ENCODE peak calls at places on chromosomes 7 and 10, in four cellular contexts. Z, W, X and O are unnamed samples. For H3K27me3 and H3K4me1, the result is how much of the 10 kb centered on the place peaks cover.

GRCh38 chr7:41328544-41328943 is 374.3 kb downstream of the INHBA start:
- DNase-seq in Z (peak), X (no peak), W (peak), O (no peak)

GRCh38 chr7:139699640-139700504 is 77.9 kb downstream of the HIPK2 start:
- DNase-seq in X (no peak), Z (no peak), W (no peak), O (no peak)

GRCh38 chr7:47400741-47401206 is 181.1 kb downstream of the TNS3 start:
- DNase-seq in Z (no peak), W (no peak), X (no peak), O (no peak)

GRCh38 chr10:79610601-79611191 is at the start of gene SFTPA1:
- DNase-seq in X (no peak), W (no peak), Z (no peak), O (no peak)

GRCh38 chr10:66836057-66836456 is 89.8 kb upstream of the LRRTM3 start:
- DNase-seq in W (peak), Z (peak), X (no peak), O (no peak)

GRCh38 chr10:53664620-53665019 is 892.0 kb upstream of the MBL2 start:
- DNase-seq in W (no peak), Z (peak), X (no peak), O (no peak)

GRCh38 chr10:80144302-80145131 is 12.0 kb downstream of the PLAC9 start:
- DNase-seq in W (no peak), X (no peak), Z (no peak), O (no peak)

GRCh38 chr7:94374721-94375120 is 20.0 kb upstream of the COL1A2 start:
- DNase-seq in Z (peak), W (no peak), X (no peak), O (no peak)

GRCh38 chr7:159008417-159008816 is 136.2 kb downstream of the VIPR2 start:
- DNase-seq in X (no peak), Z (no peak), W (no peak), O (no peak)

GRCh38 chr10:34203966-34204630 is 611.0 kb downstream of the PARD3 start:
- DNase-seq in X (no peak), W (no peak), Z (no peak), O (no peak)

GRCh38 chr7:918118-918425 is 36.4 kb downstream of the ADAP1 start:
- DNase-seq in Z (no peak), X (peak), W (no peak), O (no peak)

GRCh38 chr10:101287922-101288638 is 58.8 kb upstream of the LBX1 start:
- DNase-seq in W (peak), Z (peak), X (no peak), O (peak)

GRCh38 chr10:128062837-128063563 is 63.2 kb downstream of the MKI67 start:
- DNase-seq in X (no peak), W (no peak), Z (peak), O (no peak)

GRCh38 chr10:34698248-34698831 is 116.8 kb downstream of the PARD3 start:
- DNase-seq in W (no peak), X (no peak), Z (no peak), O (no peak)

GRCh38 chr7:100503350-100503735 is 19.6 kb downstream of the NYAP1 start:
- DNase-seq in X (no peak), W (peak), Z (peak), O (no peak)

GRCh38 chr10:34764347-34764991 is 50.6 kb downstream of the PARD3 start:
- DNase-seq in W (no peak), X (no peak), Z (no peak), O (no peak)

GRCh38 chr7:5428470-5429252 is 5.0 kb upstream of the TNRC18 start:
- DNase-seq in X (peak), W (peak), Z (peak), O (peak)

GRCh38 chr7:123791001-123791400 is 42.2 kb upstream of the WASL start:
- DNase-seq in Z (no peak), X (no peak), W (no peak), O (no peak)

GRCh38 chr10:129679207-129679606 is 212.2 kb downstream of the MGMT start:
- DNase-seq in X (no peak), Z (no peak), W (no peak), O (no peak)

GRCh38 chr7:99514050-99514449 is 9.6 kb downstream of the ZKSCAN5 start:
- DNase-seq in Z (peak), W (peak), X (no peak), O (no peak)

GRCh38 chr10:79320785-79321493 is 26.3 kb upstream of the PPIF start:
- DNase-seq in W (peak), Z (peak), X (peak), O (no peak)

GRCh38 chr10:44926771-44927751 is 15.9 kb downstream of the TMEM72 start:
- DNase-seq in Z (peak), W (peak), X (no peak), O (no peak)

GRCh38 chr10:22005763-22006162 is 2.2 kb upstream of the DNAJC1 start:
- DNase-seq in W (no peak), Z (no peak), X (no peak), O (no peak)

GRCh38 chr7:69283421-69283820 is 314.9 kb upstream of the AUTS2 start:
- DNase-seq in W (no peak), X (no peak), Z (peak), O (no peak)

GRCh38 chr7:159019111-159019510 is 125.6 kb downstream of the VIPR2 start:
- DNase-seq in W (no peak), Z (no peak), X (no peak), O (no peak)

GRCh38 chr10:14017380-14017943 is 313.3 kb downstream of the FRMD4A start:
- DNase-seq in X (no peak), Z (no peak), W (peak), O (no peak)

GRCh38 chr7:151138541-151138910 is 29.0 kb downstream of the GBX1 start:
- DNase-seq in W (no peak), Z (no peak), X (peak), O (peak)

GRCh38 chr7:85186083-85186520 is 754 bp downstream of the SEMA3D start:
- DNase-seq in Z (peak), W (peak), X (peak), O (peak)

GRCh38 chr7:23234569-23235296 is 11.8 kb upstream of the GPNMB start:
- DNase-seq in X (no peak), Z (no peak), W (no peak), O (no peak)

GRCh38 chr7:1569440-1569832 is 396 bp downstream of the PSMG3 start:
- DNase-seq in Z (no peak), X (no peak), W (no peak), O (no peak)

GRCh38 chr10:3906511-3907111 is 121.6 kb upstream of the KLF6 start:
- DNase-seq in W (peak), Z (no peak), X (no peak), O (no peak)

GRCh38 chr7:130910949-130911944 is 177.2 kb upstream of the KLF14 start:
- DNase-seq in Z (peak), X (no peak), W (peak), O (no peak)

GRCh38 chr7:133268355-133268754 is 15.5 kb downstream of the EXOC4 start:
- DNase-seq in X (no peak), Z (no peak), W (no peak), O (no peak)

GRCh38 chr7:21617513-21617912 is 74.7 kb downstream of the DNAH11 start:
- DNase-seq in Z (no peak), W (no peak), X (no peak), O (no peak)

GRCh38 chr7:13016633-13017324 is 329.3 kb downstream of the ARL4A start:
- DNase-seq in W (peak), Z (no peak), X (no peak), O (no peak)

GRCh38 chr7:157693071-157693520 is 356.3 kb downstream of the DNAJB6 start:
- DNase-seq in W (no peak), X (no peak), Z (no peak), O (no peak)
- H3K27me3 ChIP-seq in W (under half), X (half or more), Z (half or more), O (under half)

GRCh38 chr10:109898666-109899577 is 24.4 kb downstream of the XPNPEP1 start:
- DNase-seq in W (peak), Z (no peak), X (no peak), O (no peak)
- H3K4me1 ChIP-seq in W (under half), Z (under half), X (under half), O (under half)

GRCh38 chr7:146214842-146215241 is 98.2 kb downstream of the CNTNAP2 start:
- DNase-seq in W (no peak), Z (no peak), X (no peak), O (no peak)
- H3K4me3 ChIP-seq in W (no peak), Z (no peak), X (no peak), O (no peak)

GRCh38 chr7:50492770-50493519 is 42.8 kb upstream of the FIGNL1 start:
- DNase-seq in W (no peak), X (no peak), Z (no peak), O (no peak)

GRCh38 chr7:50497968-50498367 is 47.8 kb upstream of the FIGNL1 start:
- DNase-seq in W (peak), Z (peak), X (no peak), O (peak)

GRCh38 chr7:50496541-50496940 is 46.4 kb upstream of the FIGNL1 start:
- DNase-seq in Z (no peak), X (no peak), W (no peak), O (peak)

GRCh38 chr7:50497068-50497642 is 47.0 kb upstream of the FIGNL1 start:
- DNase-seq in W (peak), X (no peak), Z (peak), O (peak)

DNA sequence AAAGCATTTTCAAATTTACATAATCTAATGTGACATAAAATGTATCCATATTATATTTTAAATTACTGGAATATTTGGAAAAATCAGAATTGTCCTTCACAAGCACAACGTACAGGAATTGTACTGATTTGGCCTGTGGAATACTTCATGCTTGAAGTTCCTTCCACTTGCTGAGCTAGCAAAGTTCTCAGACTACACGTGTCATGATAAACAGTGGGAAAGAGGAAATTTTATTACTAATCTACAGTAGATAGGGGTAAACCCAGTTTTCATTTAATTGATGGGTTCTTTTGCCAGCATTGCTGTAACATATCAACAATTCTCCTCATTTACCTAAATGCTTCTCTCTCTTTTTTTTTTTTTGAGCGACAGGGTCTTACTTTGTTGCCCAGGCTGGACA is 45.6 kb upstream of the FIGNL1 start:
- DNase-seq in W (no peak), X (no peak), Z (peak), O (no peak)
- H3K27me3 ChIP-seq in W (under half), X (under half), Z (under half), O (under half)

GRCh38 chr10:112981553-112981952 is 31.5 kb downstream of the TCF7L2 start:
- DNase-seq in X (no peak), W (no peak), Z (no peak), O (peak)
- H3K4me1 ChIP-seq in X (under half), W (under half), Z (under half), O (under half)

DNA sequence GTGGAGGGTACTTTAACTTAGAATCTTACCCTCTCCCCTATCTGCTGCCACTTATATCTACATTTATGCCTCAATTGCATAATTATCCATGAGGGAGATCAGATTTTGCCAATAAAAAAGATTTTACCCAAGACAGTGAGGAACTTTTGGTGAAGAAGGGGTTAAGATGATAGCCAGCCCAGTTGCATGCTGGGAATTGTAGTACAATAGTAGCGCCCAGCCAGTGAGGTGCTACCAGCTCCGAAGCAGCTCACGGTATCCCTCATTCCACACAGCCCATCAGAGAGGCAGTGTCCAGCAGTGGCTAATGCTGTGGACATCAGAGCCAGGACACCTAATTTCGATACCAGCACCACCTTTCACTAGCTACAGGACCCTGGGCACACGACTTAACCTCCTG is 5.9 kb upstream of the LGI1 start:
- DNase-seq in X (no peak), W (peak), Z (peak), O (peak)
- H3K4me3 ChIP-seq in X (no peak), W (no peak), Z (no peak), O (peak)

GRCh38 chr10:49616421-49617230 is 2.8 kb downstream of the CHAT start:
- DNase-seq in Z (no peak), W (no peak), X (peak), O (no peak)
- H3K27me3 ChIP-seq in Z (half or more), W (half or more), X (under half), O (under half)

DNA sequence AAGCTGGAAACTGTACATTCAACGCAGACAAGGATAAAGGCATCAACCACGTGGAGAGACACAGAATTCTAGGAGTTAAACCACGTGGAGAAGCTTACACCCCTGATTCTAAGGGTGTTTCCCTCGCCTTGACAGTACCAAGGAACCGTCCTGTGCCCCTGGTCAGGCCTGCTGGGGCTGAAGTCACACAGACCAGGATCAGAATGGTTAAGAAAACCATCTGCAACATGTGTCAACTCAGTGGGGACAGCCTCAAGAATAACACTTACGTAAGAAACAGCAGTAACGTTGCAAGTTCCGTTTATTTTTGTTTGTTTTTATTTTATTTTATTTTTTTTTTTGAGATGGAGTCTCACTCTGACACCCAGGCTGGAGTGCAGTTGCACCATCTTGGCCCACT is 55.6 kb downstream of the CHST15 start:
- DNase-seq in X (no peak), W (no peak), Z (no peak), O (no peak)
- H3K4me1 ChIP-seq in X (under half), W (under half), Z (under half), O (under half)